ENCODE peak calls at places on chromosomes 3 and 15, in five cellular contexts. One of them, this sample, is unnamed.

GRCh38 chr3:59611649-59612431 is 562.0 kb upstream of the CFAP20DC start:
- DNase-seq in adrenal gland: no peak
- DNase-seq in HCT116: no peak
- DNase-seq in sigmoid colon: no peak
- DNase-seq in A549: no peak
- DNase-seq in this sample: no peak

GRCh38 chr15:25172691-25173090 is 217.9 kb downstream of the SNRPN start:
- DNase-seq in adrenal gland: peak; percentile 20
- DNase-seq in sigmoid colon: peak; percentile 55
- DNase-seq in A549: no peak
- DNase-seq in HCT116: no peak
- DNase-seq in this sample: no peak

GRCh38 chr3:105402287-105402801 is 35.6 kb downstream of the ALCAM start:
- DNase-seq in adrenal gland: no peak
- DNase-seq in A549: peak; percentile 93
- DNase-seq in HCT116: peak; percentile 86
- DNase-seq in sigmoid colon: peak; percentile 33
- DNase-seq in this sample: no peak

GRCh38 chr3:88114878-88115549 is 34.7 kb upstream of the C3orf38 start:
- DNase-seq in A549: no peak
- DNase-seq in adrenal gland: no peak
- DNase-seq in sigmoid colon: no peak
- DNase-seq in HCT116: no peak
- DNase-seq in this sample: no peak

GRCh38 chr3:175941352-175941751 is 1082.2 kb downstream of the NAALADL2 start:
- DNase-seq in sigmoid colon: no peak
- DNase-seq in adrenal gland: no peak
- DNase-seq in A549: peak; percentile 6
- DNase-seq in HCT116: no peak
- DNase-seq in this sample: no peak

GRCh38 chr3:28915711-28916481 is 365.0 kb upstream of the RBMS3 start:
- DNase-seq in A549: peak; percentile 59
- DNase-seq in adrenal gland: no peak
- DNase-seq in HCT116: peak; percentile 26
- DNase-seq in sigmoid colon: peak; percentile 61
- DNase-seq in this sample: no peak

GRCh38 chr3:46948830-46949671 is 27.5 kb downstream of the CCDC12 start:
- DNase-seq in HCT116: no peak
- DNase-seq in sigmoid colon: peak; percentile 65
- DNase-seq in A549: peak; percentile 65
- DNase-seq in adrenal gland: peak; percentile 80
- DNase-seq in this sample: no peak

GRCh38 chr3:75220932-75221331 is 443.2 kb upstream of the FRG2C start:
- DNase-seq in sigmoid colon: no peak
- DNase-seq in HCT116: no peak
- DNase-seq in A549: no peak
- DNase-seq in adrenal gland: no peak
- DNase-seq in this sample: no peak

GRCh38 chr3:122727766-122728165 is 47.1 kb downstream of the PARP14 start:
- DNase-seq in adrenal gland: no peak
- DNase-seq in sigmoid colon: no peak
- DNase-seq in A549: no peak
- DNase-seq in HCT116: no peak
- DNase-seq in this sample: no peak

GRCh38 chr15:77413687-77414349 is 6.1 kb downstream of the PEAK1 start:
- DNase-seq in A549: no peak
- DNase-seq in HCT116: no peak
- DNase-seq in sigmoid colon: no peak
- DNase-seq in adrenal gland: no peak
- DNase-seq in this sample: no peak

GRCh38 chr15:35142578-35142977 is 57.5 kb upstream of the NANOGP8 start:
- DNase-seq in A549: no peak
- DNase-seq in sigmoid colon: no peak
- DNase-seq in HCT116: no peak
- DNase-seq in adrenal gland: no peak
- DNase-seq in this sample: no peak

GRCh38 chr3:133440652-133441051 is 40.8 kb downstream of the BFSP2 start:
- DNase-seq in HCT116: no peak
- DNase-seq in A549: no peak
- DNase-seq in adrenal gland: no peak
- DNase-seq in sigmoid colon: no peak
- DNase-seq in this sample: no peak

GRCh38 chr15:78394981-78395619 is 42.9 kb upstream of the IREB2 start:
- DNase-seq in HCT116: no peak
- DNase-seq in sigmoid colon: no peak
- DNase-seq in adrenal gland: no peak
- DNase-seq in A549: no peak
- DNase-seq in this sample: no peak

GRCh38 chr3:72381584-72381983 is 466.7 kb downstream of the SHQ1 start:
- DNase-seq in adrenal gland: no peak
- DNase-seq in HCT116: no peak
- DNase-seq in sigmoid colon: no peak
- DNase-seq in A549: no peak
- DNase-seq in this sample: no peak

GRCh38 chr3:135944831-135945230 is 20.7 kb upstream of the PPP2R3A start:
- DNase-seq in sigmoid colon: no peak
- DNase-seq in HCT116: no peak
- DNase-seq in adrenal gland: no peak
- DNase-seq in A549: no peak
- DNase-seq in this sample: peak; percentile 38

GRCh38 chr3:16398542-16399126 is 114.9 kb downstream of the RFTN1 start:
- DNase-seq in A549: no peak
- DNase-seq in HCT116: no peak
- DNase-seq in sigmoid colon: no peak
- DNase-seq in adrenal gland: no peak
- DNase-seq in this sample: no peak

GRCh38 chr3:192675958-192676649 is 51.2 kb downstream of the FGF12 start:
- DNase-seq in adrenal gland: no peak
- DNase-seq in A549: no peak
- DNase-seq in HCT116: no peak
- DNase-seq in sigmoid colon: no peak
- DNase-seq in this sample: no peak

GRCh38 chr15:54374184-54374947 is 396.1 kb downstream of the UNC13C start:
- DNase-seq in adrenal gland: no peak
- DNase-seq in sigmoid colon: peak; percentile 57
- DNase-seq in A549: no peak
- DNase-seq in HCT116: no peak
- DNase-seq in this sample: no peak

GRCh38 chr3:8464668-8465067 is 37.0 kb upstream of the LMCD1 start:
- DNase-seq in HCT116: no peak
- DNase-seq in A549: no peak
- DNase-seq in adrenal gland: peak; percentile 83
- DNase-seq in sigmoid colon: no peak
- DNase-seq in this sample: no peak

GRCh38 chr3:134864644-134865043 is 69.6 kb downstream of the EPHB1 start:
- DNase-seq in sigmoid colon: no peak
- DNase-seq in HCT116: no peak
- DNase-seq in A549: no peak
- DNase-seq in adrenal gland: peak; percentile 58
- DNase-seq in this sample: no peak

GRCh38 chr3:54342676-54343075 is 220.3 kb downstream of the CACNA2D3 start:
- DNase-seq in adrenal gland: no peak
- DNase-seq in sigmoid colon: no peak
- DNase-seq in HCT116: no peak
- DNase-seq in A549: no peak
- DNase-seq in this sample: no peak

GRCh38 chr3:10558726-10559125 is 53.3 kb upstream of the ATP2B2 start:
- DNase-seq in adrenal gland: peak; percentile 0
- DNase-seq in sigmoid colon: no peak
- DNase-seq in A549: no peak
- DNase-seq in HCT116: no peak
- DNase-seq in this sample: peak; percentile 53

GRCh38 chr15:93088200-93088980 is 621 bp downstream of the RGMA start:
- DNase-seq in sigmoid colon: peak; percentile 77
- DNase-seq in HCT116: no peak
- DNase-seq in adrenal gland: no peak
- DNase-seq in A549: peak; percentile 31
- DNase-seq in this sample: no peak

GRCh38 chr3:16993227-16993626 is 108.5 kb downstream of the PLCL2 start:
- DNase-seq in sigmoid colon: no peak
- DNase-seq in A549: peak; percentile 15
- DNase-seq in adrenal gland: no peak
- DNase-seq in HCT116: no peak
- DNase-seq in this sample: no peak

GRCh38 chr15:77497108-77497737 is 76.5 kb downstream of the HMG20A start:
- DNase-seq in HCT116: no peak
- DNase-seq in adrenal gland: peak; percentile 70
- DNase-seq in sigmoid colon: peak; percentile 91
- DNase-seq in A549: no peak
- DNase-seq in this sample: peak; percentile 87

GRCh38 chr15:39890640-39891039 is 29.4 kb downstream of the GPR176 start:
- DNase-seq in sigmoid colon: no peak
- DNase-seq in A549: no peak
- DNase-seq in HCT116: no peak
- DNase-seq in adrenal gland: no peak
- DNase-seq in this sample: no peak

GRCh38 chr15:81336568-81336967 is 12.6 kb upstream of the STARD5 start:
- DNase-seq in adrenal gland: no peak
- DNase-seq in sigmoid colon: no peak
- DNase-seq in A549: peak; percentile 36
- DNase-seq in HCT116: peak; percentile 3
- DNase-seq in this sample: no peak

GRCh38 chr3:38578081-38578475 is 71.4 kb downstream of the SCN5A start:
- DNase-seq in HCT116: no peak
- DNase-seq in adrenal gland: no peak
- DNase-seq in sigmoid colon: no peak
- DNase-seq in A549: no peak
- DNase-seq in this sample: no peak

GRCh38 chr3:46851364-46852328 is 11.6 kb downstream of the MYL3 start:
- DNase-seq in adrenal gland: peak; percentile 38
- DNase-seq in A549: no peak
- DNase-seq in sigmoid colon: no peak
- DNase-seq in HCT116: no peak
- DNase-seq in this sample: no peak

GRCh38 chr3:52085883-52086282 is 29.5 kb upstream of the DUSP7 start:
- DNase-seq in sigmoid colon: no peak
- DNase-seq in HCT116: no peak
- DNase-seq in A549: no peak
- DNase-seq in adrenal gland: no peak
- DNase-seq in this sample: no peak

GRCh38 chr3:142958707-142959106 is 4.8 kb downstream of the PAQR9 start:
- DNase-seq in sigmoid colon: no peak
- DNase-seq in HCT116: peak; percentile 71
- DNase-seq in adrenal gland: peak; percentile 91
- DNase-seq in A549: peak; percentile 75
- DNase-seq in this sample: peak; percentile 58

GRCh38 chr3:182947892-182948291 is 32.4 kb downstream of the DCUN1D1 start:
- DNase-seq in HCT116: peak; percentile 13
- DNase-seq in A549: peak; percentile 41
- DNase-seq in adrenal gland: no peak
- DNase-seq in sigmoid colon: no peak
- DNase-seq in this sample: no peak
- TF ChIP-seq CTCF in HCT116: peak; percentile 37
- TF ChIP-seq CTCF in A549: no peak
- TF ChIP-seq CTCF in adrenal gland: no peak
- TF ChIP-seq CTCF in sigmoid colon: no peak
- TF ChIP-seq CTCF in this sample: no peak

GRCh38 chr3:141493152-141493551 is 6.3 kb downstream of the RASA2 start:
- DNase-seq in HCT116: no peak
- DNase-seq in A549: no peak
- DNase-seq in sigmoid colon: no peak
- DNase-seq in adrenal gland: no peak
- DNase-seq in this sample: no peak

GRCh38 chr3:141499965-141500364 is 13.1 kb downstream of the RASA2 start:
- DNase-seq in HCT116: no peak
- DNase-seq in A549: no peak
- DNase-seq in adrenal gland: no peak
- DNase-seq in sigmoid colon: no peak
- DNase-seq in this sample: no peak

GRCh38 chr3:141499304-141499703 is 12.5 kb downstream of the RASA2 start:
- DNase-seq in adrenal gland: no peak
- DNase-seq in HCT116: no peak
- DNase-seq in sigmoid colon: no peak
- DNase-seq in A549: no peak
- DNase-seq in this sample: no peak

GRCh38 chr3:141500397-141500796 is 13.6 kb downstream of the RASA2 start:
- DNase-seq in HCT116: no peak
- DNase-seq in sigmoid colon: no peak
- DNase-seq in A549: no peak
- DNase-seq in adrenal gland: no peak
- DNase-seq in this sample: no peak

GRCh38 chr3:141498592-141499223 is 11.9 kb downstream of the RASA2 start:
- DNase-seq in A549: no peak
- DNase-seq in HCT116: no peak
- DNase-seq in adrenal gland: peak; percentile 73
- DNase-seq in sigmoid colon: no peak
- DNase-seq in this sample: peak; percentile 8
- TF ChIP-seq POLR2A in A549: no peak
- TF ChIP-seq POLR2A in HCT116: no peak
- TF ChIP-seq POLR2A in adrenal gland: no peak
- TF ChIP-seq POLR2A in sigmoid colon: no peak
- TF ChIP-seq POLR2A in this sample: no peak

DNA sequence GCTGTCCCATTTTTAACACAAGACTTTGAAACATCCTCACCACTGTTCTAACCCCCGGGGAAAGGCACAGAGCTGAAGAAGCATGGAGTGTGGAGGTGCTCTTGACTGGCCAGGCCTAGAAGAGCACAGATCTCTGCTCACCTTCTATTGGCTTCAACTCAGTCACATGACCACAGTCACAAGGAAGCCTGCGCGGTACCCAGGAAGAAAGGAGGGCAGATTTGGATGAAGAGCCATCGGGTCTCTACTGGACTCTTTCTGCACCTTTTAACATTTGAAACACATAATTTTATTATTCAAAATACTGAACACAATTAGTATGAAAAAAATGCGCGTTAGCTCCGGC is 145.5 kb downstream of the TLE3 start:
- DNase-seq in adrenal gland: no peak
- DNase-seq in A549: no peak
- DNase-seq in sigmoid colon: no peak
- DNase-seq in HCT116: no peak
- DNase-seq in this sample: no peak
- TF ChIP-seq CTCF in adrenal gland: no peak
- TF ChIP-seq CTCF in A549: no peak
- TF ChIP-seq CTCF in sigmoid colon: no peak
- TF ChIP-seq CTCF in HCT116: no peak
- TF ChIP-seq CTCF in this sample: no peak

DNA sequence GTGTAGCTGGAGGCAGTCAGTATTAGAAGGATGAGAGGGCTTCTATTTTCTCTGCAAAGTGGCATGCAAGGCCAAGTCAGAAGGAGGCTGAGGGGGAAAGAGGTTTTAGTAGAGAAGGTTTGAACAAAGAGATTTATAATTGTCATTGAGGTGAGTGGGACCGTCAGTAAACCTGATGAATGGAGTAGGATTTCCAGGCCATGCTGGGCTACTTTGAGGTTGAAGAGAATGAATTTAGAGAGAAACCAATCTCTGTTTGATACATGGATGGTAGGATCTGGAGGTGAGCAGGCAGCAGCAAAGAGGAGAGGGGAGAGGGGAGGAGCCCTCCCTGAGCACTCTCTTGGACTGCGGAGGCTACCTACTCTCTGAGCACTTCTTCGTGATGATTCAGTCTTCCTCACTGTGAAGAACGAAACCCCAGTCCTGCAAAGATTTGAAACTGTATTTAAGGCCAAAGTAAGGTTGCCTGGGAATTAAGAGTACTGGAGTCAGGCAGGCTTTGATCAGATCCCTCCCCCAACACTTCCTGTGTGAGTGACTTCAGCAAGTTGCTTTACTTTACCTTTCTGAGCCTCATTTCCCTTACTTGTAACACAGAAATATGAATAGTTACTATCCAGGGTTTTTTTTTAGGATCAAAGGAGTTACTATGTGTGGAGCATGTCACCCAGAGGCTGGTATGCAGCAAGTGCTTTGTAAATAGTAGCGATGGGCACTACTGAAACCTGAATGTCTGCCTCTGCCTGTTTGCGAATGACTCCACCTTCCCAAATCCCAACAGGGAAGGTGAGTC is 75.8 kb downstream of the RPL39L start:
- DNase-seq in A549: peak; percentile 19
- DNase-seq in HCT116: no peak
- DNase-seq in sigmoid colon: no peak
- DNase-seq in adrenal gland: no peak
- DNase-seq in this sample: no peak
- TF ChIP-seq POLR2A in A549: no peak
- TF ChIP-seq POLR2A in HCT116: no peak
- TF ChIP-seq POLR2A in sigmoid colon: no peak
- TF ChIP-seq POLR2A in adrenal gland: no peak
- TF ChIP-seq POLR2A in this sample: no peak